ENCODE peak calls at places on chromosome 5, in five cellular contexts. X is fibroblast of lung, K is NT2/D1, C is kidney, O is IMR-90. R is an unnamed sample.

GRCh38 chr5:30959238-30959637 is 234.2 kb upstream of the CDH6 start:
- DNase-seq in X (no peak), K (no peak), C (no peak), O (peak; percentile 61), R (peak; percentile 45)

GRCh38 chr5:171428849-171429542 is 9.5 kb downstream of the FGF18 start:
- DNase-seq in X (no peak), K (no peak), C (peak; percentile 39), O (no peak), R (peak; percentile 28)

GRCh38 chr5:174317261-174317894 is 271.9 kb downstream of the NSG2 start:
- DNase-seq in X (peak; percentile 56), K (peak; percentile 54), C (no peak), O (peak; percentile 53), R (peak; percentile 87)

GRCh38 chr5:19853616-19854240 is 134.3 kb downstream of the CDH18 start:
- DNase-seq in X (peak; percentile 55), K (no peak), C (no peak), O (peak; percentile 74), R (no peak)

GRCh38 chr5:159214486-159215271 is 5.3 kb upstream of the RNF145 start:
- DNase-seq in X (no peak), K (no peak), C (no peak), O (no peak), R (no peak)

GRCh38 chr5:10704949-10705621 is 55.9 kb downstream of the DAP start:
- DNase-seq in X (peak; percentile 83), K (no peak), C (no peak), O (peak; percentile 86), R (no peak)

GRCh38 chr5:82405618-82406199 is 127.6 kb upstream of the RPS23 start:
- DNase-seq in X (peak; percentile 100), K (no peak), C (no peak), O (peak; percentile 99), R (no peak)

GRCh38 chr5:37495668-37496067 is 116.5 kb downstream of the WDR70 start:
- DNase-seq in X (peak; percentile 62), K (no peak), C (no peak), O (peak; percentile 89), R (no peak)

GRCh38 chr5:170542691-170543275 is 39.0 kb downstream of the KCNIP1 start:
- DNase-seq in X (no peak), K (no peak), C (no peak), O (no peak), R (no peak)

GRCh38 chr5:109316631-109317030 is 93.1 kb downstream of the PJA2 start:
- DNase-seq in X (peak; percentile 42), K (no peak), C (no peak), O (peak; percentile 61), R (no peak)

GRCh38 chr5:132750471-132751230 is 3.4 kb downstream of the CCNI2 start:
- DNase-seq in X (no peak), K (no peak), C (no peak), O (no peak), R (no peak)

GRCh38 chr5:79581535-79581934 is 30.7 kb upstream of the TENT2 start:
- DNase-seq in X (no peak), K (no peak), C (no peak), O (no peak), R (no peak)
- H3K9ac ChIP-seq in X (no peak overlapping the region), K (no peak overlapping the region), C (no peak overlapping the region), O (no peak overlapping the region), R (no peak overlapping the region)

GRCh38 chr5:72634444-72634843 is 127.2 kb upstream of the ZNF366 start:
- DNase-seq in X (no peak), K (no peak), C (no peak), O (peak; percentile 65), R (no peak)
- H3K9ac ChIP-seq in X (no peak overlapping the region), K (no peak overlapping the region), C (no peak overlapping the region), O (no peak overlapping the region), R (no peak overlapping the region)

DNA sequence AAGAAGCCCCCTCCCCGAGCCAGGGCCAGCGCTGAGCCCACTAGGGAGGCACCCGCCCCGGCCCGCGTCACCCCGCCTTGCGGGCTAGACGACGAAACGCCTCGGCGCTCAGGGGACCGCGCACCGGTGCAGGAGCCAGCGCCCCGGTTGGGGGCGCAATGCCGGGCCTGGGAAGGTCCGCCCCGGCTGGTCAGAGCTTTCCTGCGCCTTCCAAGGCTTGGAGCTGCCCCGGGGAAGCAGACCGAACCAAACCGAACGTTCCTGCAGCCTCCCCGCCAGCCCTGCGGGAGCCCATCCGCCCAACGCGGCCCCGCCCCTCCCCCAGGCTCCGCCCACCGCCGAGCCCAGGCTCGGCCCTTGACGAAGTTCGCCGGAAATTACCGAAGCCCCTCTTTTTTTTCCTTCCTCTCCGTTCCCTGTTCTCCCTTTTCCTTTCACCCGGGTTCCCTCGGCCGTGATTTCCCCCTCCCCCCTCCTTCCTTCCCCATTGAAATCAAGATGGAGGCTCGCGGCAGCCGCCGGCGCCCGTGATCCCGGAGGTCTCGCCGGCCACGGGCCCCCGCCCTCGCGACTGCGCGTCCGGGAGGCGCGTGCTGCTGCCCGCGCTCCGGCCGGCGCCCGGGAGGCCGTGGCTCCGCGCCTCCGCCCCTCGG is at the start of gene TRIO:
- DNase-seq in X (peak; percentile 93), K (peak; percentile 73), C (peak; percentile 96), O (peak; percentile 91), R (peak; percentile 98)
- H3K9ac ChIP-seq in X (peak within 1 kb of the TSS; percentile 91), K (peak within 1 kb of the TSS; percentile 91), C (peak within 1 kb of the TSS; percentile 45), O (peak within 1 kb of the TSS; percentile 100), R (peak within 1 kb of the TSS; percentile 55)

DNA sequence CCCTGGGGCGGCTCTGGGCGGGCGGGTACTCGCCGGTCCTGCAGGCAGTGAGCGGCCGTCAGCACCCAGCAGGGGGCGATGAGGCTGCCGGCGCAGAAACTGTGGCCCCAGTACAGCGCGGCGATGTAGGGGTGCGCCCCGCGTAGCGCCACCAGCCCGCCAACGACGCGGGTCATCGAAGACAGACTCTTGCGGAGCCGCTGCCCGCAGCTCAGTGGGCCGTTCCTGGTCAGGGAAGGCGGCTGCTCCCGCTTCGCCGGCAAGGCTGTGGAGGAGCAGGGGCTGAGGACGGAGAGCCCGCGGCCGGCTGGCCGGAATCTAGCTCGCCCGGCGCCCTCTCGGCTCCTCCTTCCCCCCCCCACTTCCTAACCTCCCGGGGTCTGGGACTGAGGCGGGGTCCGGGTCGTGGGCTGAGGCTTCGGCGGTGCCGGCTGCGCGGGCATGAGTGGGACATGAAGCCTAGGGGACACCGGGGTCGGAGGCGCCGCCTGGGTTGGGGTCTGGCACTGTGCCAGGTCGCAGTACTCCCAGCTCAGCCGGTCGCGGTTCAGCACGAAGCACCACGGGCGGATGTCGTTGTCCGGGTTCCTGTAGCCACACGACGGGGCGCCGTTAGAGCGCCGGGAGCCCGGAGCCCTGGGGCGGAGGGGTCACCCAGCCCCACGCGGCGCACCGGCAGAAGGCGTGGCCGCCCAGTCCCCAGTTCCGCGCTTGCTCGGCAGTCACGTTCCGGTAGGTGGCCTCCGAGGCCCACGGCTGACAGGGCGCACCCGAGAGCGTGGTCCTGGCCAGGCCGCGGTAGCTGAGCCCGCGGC is 3.6 kb upstream of the PFN3 start:
- DNase-seq in X (peak; percentile 81), K (no peak), C (peak; percentile 95), O (peak; percentile 75), R (peak; percentile 85)
- H3K9ac ChIP-seq in X (peak overlapping the region; percentile 40), K (peak overlapping the region; percentile 86), C (no peak overlapping the region), O (peak overlapping the region; percentile 57), R (no peak overlapping the region)

GRCh38 chr5:95779611-95780010 is 42.9 kb downstream of the GLRX start:
- DNase-seq in X (peak; percentile 46), K (no peak), C (no peak), O (peak; percentile 71), R (no peak)
- H3K9ac ChIP-seq in X (no peak overlapping the region), K (no peak overlapping the region), C (no peak overlapping the region), O (no peak overlapping the region), R (no peak overlapping the region)

GRCh38 chr5:160379485-160379884 is 9.1 kb upstream of the C1QTNF2 start:
- DNase-seq in X (no peak), K (no peak), C (no peak), O (no peak), R (no peak)
- H3K9ac ChIP-seq in X (no peak overlapping the region), K (no peak overlapping the region), C (no peak overlapping the region), O (no peak overlapping the region), R (no peak overlapping the region)

DNA sequence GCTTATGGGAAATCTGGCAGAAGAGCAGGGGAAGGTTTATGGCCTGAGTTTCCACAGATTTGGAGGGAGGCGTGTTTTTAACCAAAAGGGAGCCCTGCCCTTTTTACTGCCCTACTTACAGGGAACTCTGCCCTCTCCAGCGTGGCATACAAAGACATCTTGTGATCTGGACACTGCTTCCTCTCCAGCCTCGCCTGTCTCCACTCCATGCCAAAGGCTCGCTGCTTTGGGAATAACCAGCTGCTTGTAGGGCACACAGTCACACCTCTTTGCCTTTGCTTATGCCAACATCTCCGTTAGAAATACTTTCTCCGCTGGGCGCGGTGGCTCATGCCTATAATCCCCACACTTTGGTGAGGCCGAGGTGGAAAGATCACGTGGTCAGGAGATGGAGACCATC is 314.3 kb downstream of the ARHGAP26 start:
- DNase-seq in X (no peak), K (no peak), C (no peak), O (no peak), R (no peak)
- H3K9ac ChIP-seq in X (no peak overlapping the region), K (no peak overlapping the region), C (no peak overlapping the region), O (no peak overlapping the region), R (no peak overlapping the region)

GRCh38 chr5:151038292-151038745 is 17.9 kb downstream of the GPX3 start:
- DNase-seq in X (no peak), K (no peak), C (no peak), O (no peak), R (no peak)
- H3K9ac ChIP-seq in X (no peak overlapping the region), K (peak overlapping the region; percentile 50), C (no peak overlapping the region), O (peak overlapping the region; percentile 11), R (no peak overlapping the region)